ENCODE peak calls at places on chromosomes 11 and 22, in ten cellular contexts. C is AG09319; W is DMS 273 treated with DMSO at 0.1 percent for 48 hours; S is NCI-H774; P is activated naive CD8-positive, alpha-beta T cell treated with anti-CD3 and anti-CD28 coated beads for 36 hours; Q is progenitor cell of endocrine pancreas; Y is activated T-cell treated with anti-CD3 and anti-CD28 coated beads for 48 hours; V is Ammon's horn; N is HFF-Myc; Z is AG09309. J is an unnamed sample.

GRCh38 chr11:122765487-122766131 is 72.7 kb upstream of the CRTAM start:
- DNase-seq in Z (no peak), V (no peak), S (no peak), P (no peak), C (no peak), Y (no peak), W (no peak), N (no peak), Q (no peak), J (peak)

GRCh38 chr22:18965526-18966421 is 29.7 kb upstream of the PRODH start:
- DNase-seq in Z (no peak), C (no peak), N (no peak), Y (no peak), Q (no peak), P (no peak), S (no peak), V (no peak), W (no peak), J (no peak)

GRCh38 chr11:102268985-102269470 is 48.3 kb upstream of the BIRC3 start:
- DNase-seq in V (no peak), P (no peak), Z (no peak), C (no peak), S (no peak), Y (no peak), W (no peak), N (no peak), Q (no peak), J (no peak)

GRCh38 chr11:16632295-16633200 is 105.9 kb upstream of the C11orf58 start:
- DNase-seq in Z (no peak), V (no peak), W (no peak), Q (no peak), P (no peak), C (no peak), Y (no peak), S (no peak), N (no peak), J (peak)

GRCh38 chr22:43882122-43882767 is 9.6 kb downstream of the PNPLA5 start:
- DNase-seq in C (no peak), N (no peak), Z (no peak), Q (no peak), P (no peak), S (no peak), Y (no peak), V (no peak), W (no peak), J (no peak)

GRCh38 chr11:129803533-129803932 is 12.1 kb upstream of the TMEM45B start:
- DNase-seq in W (no peak), V (no peak), Z (no peak), P (no peak), S (no peak), Y (no peak), C (no peak), Q (no peak), N (no peak), J (no peak)

GRCh38 chr11:63212742-63213141 is 30.7 kb downstream of the SLC22A25 start:
- DNase-seq in Y (no peak), C (no peak), W (no peak), Q (no peak), V (no peak), Z (no peak), N (peak), S (no peak), P (no peak), J (peak)

GRCh38 chr11:117230286-117230961 is 1.4 kb downstream of the PCSK7 start:
- DNase-seq in W (no peak), S (no peak), N (no peak), Z (no peak), Y (peak), P (peak), Q (no peak), V (no peak), C (no peak), J (no peak)

GRCh38 chr22:36776722-36777121 is 803 bp upstream of the IFT27 start:
- DNase-seq in S (no peak), W (no peak), Q (no peak), N (no peak), Z (no peak), P (no peak), V (peak), Y (peak), C (no peak), J (no peak)

GRCh38 chr22:39318507-39319283 is 728 bp downstream of the RPL3 start:
- DNase-seq in C (no peak), Y (no peak), S (no peak), V (no peak), P (peak), Q (no peak), Z (no peak), W (no peak), N (no peak), J (no peak)

GRCh38 chr11:92190535-92191206 is 33.9 kb upstream of the FAT3 start:
- DNase-seq in V (no peak), C (no peak), Y (no peak), N (no peak), W (no peak), P (no peak), Z (no peak), S (no peak), Q (no peak), J (no peak)

GRCh38 chr11:8328231-8328794 is 64.6 kb upstream of the LMO1 start:
- DNase-seq in N (no peak), C (no peak), W (no peak), V (no peak), Y (no peak), P (no peak), S (no peak), Z (no peak), Q (no peak), J (no peak)

GRCh38 chr22:48218889-48219420 is 1456.5 kb downstream of the TBC1D22A start:
- DNase-seq in Y (no peak), W (no peak), Q (no peak), Z (no peak), N (no peak), S (no peak), P (no peak), V (no peak), C (no peak), J (no peak)

GRCh38 chr11:536841-537621 is at the start of gene LRRC56:
- DNase-seq in V (no peak), C (peak), Q (peak), N (peak), Y (peak), Z (no peak), P (peak), S (peak), W (peak), J (no peak)

GRCh38 chr11:104765401-104765800 is 132.9 kb downstream of the CASP12 start:
- DNase-seq in V (no peak), Z (no peak), Q (no peak), P (no peak), C (no peak), W (no peak), Y (no peak), N (no peak), S (no peak), J (no peak)

GRCh38 chr11:124752471-124753100 is 531 bp upstream of the VSIG2 start:
- DNase-seq in V (no peak), P (no peak), C (no peak), Q (no peak), N (no peak), Z (no peak), Y (no peak), S (no peak), W (no peak), J (no peak)

GRCh38 chr11:126158054-126158791 is 53.2 kb downstream of the RPUSD4 start:
- DNase-seq in Z (no peak), Y (no peak), W (no peak), S (no peak), N (no peak), Q (no peak), P (no peak), V (no peak), C (no peak), J (no peak)

GRCh38 chr22:36797334-36797733 is 19.5 kb downstream of the PVALB start:
- DNase-seq in W (no peak), C (no peak), Z (no peak), Y (no peak), N (no peak), P (no peak), Q (no peak), V (no peak), S (no peak), J (no peak)

GRCh38 chr22:21807545-21807944 is 59.9 kb downstream of the MAPK1 start:
- DNase-seq in C (no peak), Q (no peak), W (no peak), Z (no peak), N (no peak), Y (no peak), P (no peak), V (no peak), S (no peak), J (no peak)

GRCh38 chr11:114892381-114893197 is 214.3 kb downstream of the NXPE2 start:
- DNase-seq in W (no peak), N (no peak), V (no peak), P (no peak), Q (no peak), C (no peak), S (no peak), Z (no peak), Y (no peak), J (peak)

GRCh38 chr11:121464352-121464946 is 11.7 kb upstream of the SORL1-AS1 start:
- DNase-seq in V (peak), S (no peak), W (peak), Y (peak), C (no peak), Z (peak), N (peak), P (peak), Q (no peak), J (peak)

GRCh38 chr11:107844041-107844440 is 14.5 kb downstream of the SLC35F2 start:
- DNase-seq in C (no peak), Y (no peak), P (no peak), Z (no peak), W (no peak), S (no peak), V (no peak), N (no peak), Q (no peak), J (peak)

GRCh38 chr22:38957046-38957770 is at the start of gene APOBEC3A:
- DNase-seq in Z (no peak), Y (no peak), C (no peak), P (no peak), W (no peak), N (no peak), Q (no peak), S (no peak), V (no peak), J (no peak)

GRCh38 chr22:48864748-48865147 is 962.9 kb downstream of the BRD1 start:
- DNase-seq in Q (no peak), C (no peak), Z (no peak), W (no peak), S (no peak), Y (no peak), V (no peak), P (no peak), N (no peak), J (no peak)

GRCh38 chr11:122612123-122612824 is 43.2 kb upstream of the UBASH3B start:
- DNase-seq in Q (no peak), C (no peak), W (no peak), Y (no peak), S (no peak), P (no peak), N (no peak), Z (no peak), V (no peak), J (no peak)

GRCh38 chr11:64545605-64546004 is 45.4 kb upstream of the SLC22A12 start:
- DNase-seq in S (no peak), V (no peak), Y (no peak), N (peak), C (no peak), Q (no peak), P (no peak), W (no peak), Z (peak), J (peak)

GRCh38 chr11:34653851-34654490 is 33.1 kb downstream of the EHF start:
- DNase-seq in W (no peak), N (peak), Q (no peak), C (peak), V (no peak), Y (peak), P (no peak), Z (peak), S (no peak), J (peak)

GRCh38 chr11:118714816-118715215 is 35.4 kb upstream of the TREH start:
- DNase-seq in Y (no peak), Z (no peak), V (no peak), C (no peak), P (no peak), W (no peak), S (no peak), Q (no peak), N (no peak), J (no peak)

GRCh38 chr11:20388096-20389055 is 860 bp downstream of the PRMT3 start:
- DNase-seq in C (no peak), V (peak), Q (no peak), W (no peak), S (no peak), Y (peak), P (no peak), N (no peak), Z (no peak), J (peak)

GRCh38 chr22:23285236-23285635 is 104.9 kb downstream of the BCR start:
- DNase-seq in P (no peak), C (no peak), V (no peak), S (no peak), Y (no peak), Z (no peak), W (no peak), N (no peak), Q (no peak), J (no peak)